ENCODE peak calls at places on chromosome 4, in six cellular contexts. One of them, this sample, is unnamed.

GRCh38 chr4:81493895-81494490 is 22.3 kb upstream of the RASGEF1B start:
- DNase-seq in effector CD4-positive, alpha-beta T cell: no peak
- DNase-seq in tibial nerve: no peak
- DNase-seq in NCI-H226: no peak
- DNase-seq in stimulated activated CD8-positive, alpha-beta memory T cell treated with anti-CD3 and anti-CD28 coated beads, Interleukin-15, amount 100 ng/mL, for 24 hours: no peak
- DNase-seq in GM12892: no peak
- DNase-seq in this sample: no peak

GRCh38 chr4:87188063-87188462 is 32.4 kb downstream of the KLHL8 start:
- DNase-seq in NCI-H226: no peak
- DNase-seq in effector CD4-positive, alpha-beta T cell: no peak
- DNase-seq in tibial nerve: no peak
- DNase-seq in stimulated activated CD8-positive, alpha-beta memory T cell treated with anti-CD3 and anti-CD28 coated beads, Interleukin-15, amount 100 ng/mL, for 24 hours: no peak
- DNase-seq in GM12892: no peak
- DNase-seq in this sample: no peak

GRCh38 chr4:156085073-156085472 is 131.4 kb upstream of the CTSO start:
- DNase-seq in tibial nerve: no peak
- DNase-seq in stimulated activated CD8-positive, alpha-beta memory T cell treated with anti-CD3 and anti-CD28 coated beads, Interleukin-15, amount 100 ng/mL, for 24 hours: no peak
- DNase-seq in effector CD4-positive, alpha-beta T cell: no peak
- DNase-seq in GM12892: no peak
- DNase-seq in NCI-H226: no peak
- DNase-seq in this sample: no peak

GRCh38 chr4:8414377-8414776 is 26.1 kb downstream of the ACOX3 start:
- DNase-seq in GM12892: no peak
- DNase-seq in NCI-H226: no peak
- DNase-seq in effector CD4-positive, alpha-beta T cell: no peak
- DNase-seq in tibial nerve: no peak
- DNase-seq in stimulated activated CD8-positive, alpha-beta memory T cell treated with anti-CD3 and anti-CD28 coated beads, Interleukin-15, amount 100 ng/mL, for 24 hours: no peak
- DNase-seq in this sample: no peak

GRCh38 chr4:84324850-84325249 is 174.2 kb downstream of the NKX6-1 start:
- DNase-seq in GM12892: no peak
- DNase-seq in NCI-H226: no peak
- DNase-seq in stimulated activated CD8-positive, alpha-beta memory T cell treated with anti-CD3 and anti-CD28 coated beads, Interleukin-15, amount 100 ng/mL, for 24 hours: no peak
- DNase-seq in effector CD4-positive, alpha-beta T cell: no peak
- DNase-seq in tibial nerve: no peak
- DNase-seq in this sample: no peak

GRCh38 chr4:114599231-114600065 is 841 bp downstream of the UGT8 start:
- DNase-seq in effector CD4-positive, alpha-beta T cell: no peak
- DNase-seq in NCI-H226: no peak
- DNase-seq in GM12892: no peak
- DNase-seq in tibial nerve: no peak
- DNase-seq in stimulated activated CD8-positive, alpha-beta memory T cell treated with anti-CD3 and anti-CD28 coated beads, Interleukin-15, amount 100 ng/mL, for 24 hours: no peak
- DNase-seq in this sample: no peak

GRCh38 chr4:147938481-147938880 is 206.6 kb downstream of the ARHGAP10 start:
- DNase-seq in NCI-H226: no peak
- DNase-seq in stimulated activated CD8-positive, alpha-beta memory T cell treated with anti-CD3 and anti-CD28 coated beads, Interleukin-15, amount 100 ng/mL, for 24 hours: no peak
- DNase-seq in tibial nerve: no peak
- DNase-seq in effector CD4-positive, alpha-beta T cell: no peak
- DNase-seq in GM12892: no peak
- DNase-seq in this sample: no peak

GRCh38 chr4:1983846-1984405 is 24.8 kb downstream of the NELFA start:
- DNase-seq in effector CD4-positive, alpha-beta T cell: no peak
- DNase-seq in NCI-H226: no peak
- DNase-seq in stimulated activated CD8-positive, alpha-beta memory T cell treated with anti-CD3 and anti-CD28 coated beads, Interleukin-15, amount 100 ng/mL, for 24 hours: no peak
- DNase-seq in GM12892: no peak
- DNase-seq in tibial nerve: no peak
- DNase-seq in this sample: no peak

GRCh38 chr4:147599764-147600163 is 17.4 kb upstream of the TMEM184C start:
- DNase-seq in effector CD4-positive, alpha-beta T cell: no peak
- DNase-seq in stimulated activated CD8-positive, alpha-beta memory T cell treated with anti-CD3 and anti-CD28 coated beads, Interleukin-15, amount 100 ng/mL, for 24 hours: no peak
- DNase-seq in tibial nerve: no peak
- DNase-seq in GM12892: no peak
- DNase-seq in NCI-H226: peak; percentile 23
- DNase-seq in this sample: no peak

GRCh38 chr4:118356731-118357130 is 3.9 kb upstream of the PRSS12 start:
- DNase-seq in GM12892: no peak
- DNase-seq in stimulated activated CD8-positive, alpha-beta memory T cell treated with anti-CD3 and anti-CD28 coated beads, Interleukin-15, amount 100 ng/mL, for 24 hours: no peak
- DNase-seq in tibial nerve: no peak
- DNase-seq in NCI-H226: no peak
- DNase-seq in effector CD4-positive, alpha-beta T cell: no peak
- DNase-seq in this sample: no peak

GRCh38 chr4:15488658-15489470 is 19.2 kb downstream of the CC2D2A start:
- DNase-seq in tibial nerve: peak; percentile 30
- DNase-seq in NCI-H226: no peak
- DNase-seq in effector CD4-positive, alpha-beta T cell: no peak
- DNase-seq in stimulated activated CD8-positive, alpha-beta memory T cell treated with anti-CD3 and anti-CD28 coated beads, Interleukin-15, amount 100 ng/mL, for 24 hours: no peak
- DNase-seq in GM12892: no peak
- DNase-seq in this sample: no peak

GRCh38 chr4:52661966-52662705 is 3.0 kb upstream of the USP46 start:
- DNase-seq in tibial nerve: no peak
- DNase-seq in stimulated activated CD8-positive, alpha-beta memory T cell treated with anti-CD3 and anti-CD28 coated beads, Interleukin-15, amount 100 ng/mL, for 24 hours: no peak
- DNase-seq in effector CD4-positive, alpha-beta T cell: no peak
- DNase-seq in NCI-H226: peak; percentile 10
- DNase-seq in GM12892: no peak
- DNase-seq in this sample: no peak

GRCh38 chr4:131091896-131092295 is 1995.9 kb downstream of the C4orf33 start:
- DNase-seq in GM12892: no peak
- DNase-seq in effector CD4-positive, alpha-beta T cell: no peak
- DNase-seq in tibial nerve: no peak
- DNase-seq in NCI-H226: no peak
- DNase-seq in stimulated activated CD8-positive, alpha-beta memory T cell treated with anti-CD3 and anti-CD28 coated beads, Interleukin-15, amount 100 ng/mL, for 24 hours: no peak
- DNase-seq in this sample: no peak

GRCh38 chr4:8198206-8198905 is 734 bp upstream of the SH3TC1 start:
- DNase-seq in NCI-H226: no peak
- DNase-seq in tibial nerve: no peak
- DNase-seq in GM12892: no peak
- DNase-seq in stimulated activated CD8-positive, alpha-beta memory T cell treated with anti-CD3 and anti-CD28 coated beads, Interleukin-15, amount 100 ng/mL, for 24 hours: no peak
- DNase-seq in effector CD4-positive, alpha-beta T cell: no peak
- DNase-seq in this sample: no peak

GRCh38 chr4:184649971-184650855 is 675 bp downstream of the PRIMPOL start:
- DNase-seq in effector CD4-positive, alpha-beta T cell: no peak
- DNase-seq in stimulated activated CD8-positive, alpha-beta memory T cell treated with anti-CD3 and anti-CD28 coated beads, Interleukin-15, amount 100 ng/mL, for 24 hours: no peak
- DNase-seq in NCI-H226: no peak
- DNase-seq in tibial nerve: peak; percentile 7
- DNase-seq in GM12892: no peak
- DNase-seq in this sample: no peak